ENCODE peak calls at places on chromosomes 3 and 15, in four cellular contexts. R is HCT116; M is activated CD8-positive, alpha-beta memory T cell treated with anti-CD3 and anti-CD28 coated beads for 1 hour; S is HTR-8/SVneo. N is an unnamed sample.

GRCh38 chr3:79930196-79930595 is 162.4 kb upstream of the ROBO1 start:
- DNase-seq in M (no peak), S (no peak), R (no peak), N (no peak)

GRCh38 chr3:110685630-110686029 is 386.0 kb upstream of the NECTIN3 start:
- DNase-seq in R (no peak), S (no peak), M (no peak), N (no peak)

GRCh38 chr3:53342353-53342752 is 5.0 kb downstream of the DCP1A start:
- DNase-seq in R (no peak), S (no peak), M (no peak), N (no peak)

GRCh38 chr3:43584043-43584826 is 37.6 kb downstream of the ANO10 start:
- DNase-seq in S (no peak), M (no peak), R (no peak), N (no peak)

GRCh38 chr3:122697952-122698625 is 17.4 kb downstream of the PARP14 start:
- DNase-seq in R (no peak), S (no peak), M (no peak), N (no peak)

GRCh38 chr15:68299436-68299835 is 21.9 kb downstream of the FEM1B start:
- DNase-seq in R (no peak), M (no peak), S (no peak), N (no peak)

GRCh38 chr3:73453676-73454075 is 171.1 kb downstream of the PDZRN3 start:
- DNase-seq in M (no peak), R (no peak), S (no peak), N (no peak)

GRCh38 chr3:30689202-30689641 is 82.8 kb downstream of the TGFBR2 start:
- DNase-seq in R (peak), M (no peak), S (peak), N (peak)

GRCh38 chr3:100067589-100067988 is 46.7 kb downstream of the FILIP1L start:
- DNase-seq in R (no peak), S (no peak), M (no peak), N (no peak)

GRCh38 chr3:66407281-66408218 is 93.3 kb downstream of the LRIG1 start:
- DNase-seq in S (peak), M (peak), R (peak), N (peak)

GRCh38 chr3:7546219-7546618 is 685.3 kb downstream of the GRM7 start:
- DNase-seq in M (no peak), S (no peak), R (peak), N (no peak)

GRCh38 chr3:47347217-47347801 is 33.5 kb upstream of the PTPN23 start:
- DNase-seq in M (no peak), R (no peak), S (no peak), N (no peak)

GRCh38 chr3:107848516-107848915 is 242.3 kb downstream of the CD47 start:
- DNase-seq in M (no peak), R (no peak), S (no peak), N (no peak)

GRCh38 chr3:194852836-194853508 is 167.3 kb downstream of the FAM43A start:
- DNase-seq in M (no peak), R (no peak), S (no peak), N (no peak)

GRCh38 chr15:41836713-41837454 is 1.8 kb upstream of the PLA2G4B start:
- DNase-seq in M (no peak), S (no peak), R (no peak), N (no peak)

GRCh38 chr3:172142074-172143059 is 103.0 kb downstream of the FNDC3B start:
- DNase-seq in M (no peak), R (no peak), S (no peak), N (no peak)

N was measured in keratinocyte.